ENCODE peak calls at places on chromosomes 6 and 20, in seven cellular contexts. Z, G, Q, C, A, M and X are unnamed samples.

GRCh38 chr20:58700121-58700780 is 7.7 kb downstream of the NPEPL1 start:
- DNase-seq in Z (no peak), G (no peak), Q (no peak), C (no peak), A (peak; percentile 12), M (no peak), X (no peak)

GRCh38 chr6:12149944-12150510 is 137.9 kb downstream of the HIVEP1 start:
- DNase-seq in Z (no peak), G (no peak), Q (no peak), C (no peak), A (no peak), M (no peak), X (no peak)

GRCh38 chr6:1607557-1608221 is 2.0 kb upstream of the FOXC1 start:
- DNase-seq in Z (no peak), G (no peak), Q (no peak), C (no peak), A (no peak), M (no peak), X (no peak)

GRCh38 chr20:33015114-33015491 is 7.6 kb downstream of the BPIFB2 start:
- DNase-seq in Z (no peak), G (no peak), Q (no peak), C (no peak), A (no peak), M (no peak), X (no peak)

GRCh38 chr6:149888659-149889058 is 9.3 kb downstream of the RAET1E start:
- DNase-seq in Z (peak; percentile 33), G (no peak), Q (no peak), C (peak; percentile 28), A (no peak), M (no peak), X (no peak)

GRCh38 chr6:12113190-12113578 is 101.1 kb downstream of the HIVEP1 start:
- DNase-seq in Z (no peak), G (no peak), Q (no peak), C (peak; percentile 93), A (no peak), M (no peak), X (no peak)

GRCh38 chr6:167499161-167499660 is 174.3 kb downstream of the TTLL2 start:
- DNase-seq in Z (no peak), G (no peak), Q (no peak), C (no peak), A (no peak), M (no peak), X (no peak)

GRCh38 chr6:89938014-89938413 is 43.7 kb downstream of the GJA10 start:
- DNase-seq in Z (no peak), G (no peak), Q (no peak), C (no peak), A (no peak), M (no peak), X (no peak)

GRCh38 chr6:170371588-170371987 is 65.0 kb downstream of the FAM120B start:
- DNase-seq in Z (no peak), G (no peak), Q (no peak), C (peak; percentile 5), A (no peak), M (peak; percentile 64), X (no peak)

GRCh38 chr6:16313732-16314131 is 75.3 kb downstream of the GMPR start:
- DNase-seq in Z (no peak), G (no peak), Q (no peak), C (no peak), A (no peak), M (no peak), X (no peak)

GRCh38 chr6:155110721-155111120 is 115.6 kb downstream of the TIAM2 start:
- DNase-seq in Z (no peak), G (no peak), Q (no peak), C (no peak), A (no peak), M (no peak), X (no peak)

GRCh38 chr6:72083976-72084375 is 197.6 kb downstream of the RIMS1 start:
- DNase-seq in Z (no peak), G (no peak), Q (no peak), C (no peak), A (no peak), M (no peak), X (no peak)

GRCh38 chr20:58716476-58717277 is 24.1 kb downstream of the NPEPL1 start:
- DNase-seq in Z (no peak), G (no peak), Q (no peak), C (no peak), A (peak; percentile 11), M (peak; percentile 40), X (no peak)

GRCh38 chr6:137832110-137832509 is 34.9 kb upstream of the TNFAIP3 start:
- DNase-seq in Z (peak; percentile 14), G (no peak), Q (no peak), C (peak; percentile 95), A (no peak), M (no peak), X (no peak)

GRCh38 chr20:53195882-53196610 is 223.9 kb downstream of the TSHZ2 start:
- DNase-seq in Z (no peak), G (no peak), Q (no peak), C (no peak), A (no peak), M (no peak), X (no peak)

GRCh38 chr6:84752118-84752850 is 12.1 kb downstream of the TBX18 start:
- DNase-seq in Z (peak; percentile 28), G (no peak), Q (no peak), C (peak; percentile 72), A (no peak), M (no peak), X (no peak)

GRCh38 chr6:167103041-167103816 is 19.7 kb upstream of the CCR6 start:
- DNase-seq in Z (no peak), G (no peak), Q (no peak), C (no peak), A (no peak), M (no peak), X (no peak)

GRCh38 chr6:75384116-75384515 is 99.5 kb upstream of the TMEM30A start:
- DNase-seq in Z (no peak), G (no peak), Q (no peak), C (no peak), A (no peak), M (no peak), X (no peak)

GRCh38 chr6:45727824-45728449 is 287.7 kb downstream of the CLIC5 start:
- DNase-seq in Z (no peak), G (no peak), Q (no peak), C (no peak), A (no peak), M (no peak), X (no peak)

GRCh38 chr20:57475388-57476072 is 49.4 kb downstream of the CTCFL start:
- DNase-seq in Z (no peak), G (peak; percentile 29), Q (no peak), C (no peak), A (no peak), M (no peak), X (no peak)

DNA sequence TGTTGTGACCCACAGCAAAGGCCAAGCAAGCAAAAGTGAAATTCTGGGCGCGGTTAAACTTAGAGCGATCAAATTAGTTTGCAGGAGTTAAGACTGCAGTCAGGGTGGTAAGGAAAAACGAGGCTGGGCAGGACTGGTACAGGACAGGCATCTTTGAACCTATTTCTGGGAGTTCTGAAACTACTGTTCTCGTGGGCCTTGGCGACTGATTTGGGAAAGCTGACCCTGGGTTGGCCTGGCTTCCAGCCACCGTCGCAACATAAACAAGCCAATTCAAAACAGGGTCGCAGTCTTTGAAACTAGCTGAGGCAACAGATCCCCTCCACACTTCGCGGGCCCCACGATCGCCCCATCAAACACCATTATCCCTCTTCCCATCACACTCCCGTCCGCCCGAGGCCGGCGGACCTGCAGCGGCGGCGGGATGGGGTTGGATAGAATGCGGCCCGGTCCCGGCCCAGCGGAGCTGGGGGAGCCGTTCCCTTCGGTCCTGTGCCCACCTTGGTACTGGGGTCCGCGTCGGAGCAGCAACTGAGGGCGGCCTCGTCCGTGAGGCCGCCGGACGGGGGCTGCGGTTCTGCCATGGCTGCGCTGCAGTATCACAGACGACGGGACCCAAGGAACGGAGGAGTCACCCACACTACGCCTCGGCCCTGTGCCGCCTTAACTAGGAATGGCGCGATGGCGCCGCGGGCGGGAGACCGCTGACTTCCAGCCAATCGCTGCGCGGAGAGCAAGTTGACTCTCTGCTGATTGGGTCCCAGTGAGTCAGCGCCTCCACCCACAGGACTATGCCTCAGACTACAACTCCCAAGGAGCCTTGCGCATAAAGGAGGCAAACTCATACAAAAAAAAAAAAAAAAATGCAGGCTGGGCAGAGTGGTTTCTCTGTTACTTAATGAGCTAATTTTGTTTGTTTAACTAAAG is at the start of gene GLO1:
- DNase-seq in Z (peak; percentile 96), G (peak; percentile 98), Q (peak; percentile 92), C (peak; percentile 99), A (peak; percentile 98), M (peak; percentile 98), X (peak; percentile 94)
- H3K4me3 ChIP-seq in Z (peak within 1 kb of the TSS; percentile 77), G (peak within 1 kb of the TSS; percentile 86), Q (peak within 1 kb of the TSS; percentile 68), C (peak within 1 kb of the TSS; percentile 67), A (peak within 1 kb of the TSS; percentile 81), M (peak within 1 kb of the TSS; percentile 87), X (peak within 1 kb of the TSS; percentile 88)

GRCh38 chr6:26233608-26234420 is 131.2 kb upstream of the BTN3A2 start:
- DNase-seq in Z (peak; percentile 74), G (no peak), Q (peak; percentile 58), C (peak; percentile 73), A (no peak), M (peak; percentile 71), X (peak; percentile 78)
- H3K4me3 ChIP-seq in Z (peak overlapping the region; percentile 56), G (peak overlapping the region; percentile 61), Q (peak overlapping the region; percentile 94), C (peak overlapping the region; percentile 52), A (peak overlapping the region; percentile 63), M (peak overlapping the region; percentile 97), X (peak overlapping the region; percentile 61)

DNA sequence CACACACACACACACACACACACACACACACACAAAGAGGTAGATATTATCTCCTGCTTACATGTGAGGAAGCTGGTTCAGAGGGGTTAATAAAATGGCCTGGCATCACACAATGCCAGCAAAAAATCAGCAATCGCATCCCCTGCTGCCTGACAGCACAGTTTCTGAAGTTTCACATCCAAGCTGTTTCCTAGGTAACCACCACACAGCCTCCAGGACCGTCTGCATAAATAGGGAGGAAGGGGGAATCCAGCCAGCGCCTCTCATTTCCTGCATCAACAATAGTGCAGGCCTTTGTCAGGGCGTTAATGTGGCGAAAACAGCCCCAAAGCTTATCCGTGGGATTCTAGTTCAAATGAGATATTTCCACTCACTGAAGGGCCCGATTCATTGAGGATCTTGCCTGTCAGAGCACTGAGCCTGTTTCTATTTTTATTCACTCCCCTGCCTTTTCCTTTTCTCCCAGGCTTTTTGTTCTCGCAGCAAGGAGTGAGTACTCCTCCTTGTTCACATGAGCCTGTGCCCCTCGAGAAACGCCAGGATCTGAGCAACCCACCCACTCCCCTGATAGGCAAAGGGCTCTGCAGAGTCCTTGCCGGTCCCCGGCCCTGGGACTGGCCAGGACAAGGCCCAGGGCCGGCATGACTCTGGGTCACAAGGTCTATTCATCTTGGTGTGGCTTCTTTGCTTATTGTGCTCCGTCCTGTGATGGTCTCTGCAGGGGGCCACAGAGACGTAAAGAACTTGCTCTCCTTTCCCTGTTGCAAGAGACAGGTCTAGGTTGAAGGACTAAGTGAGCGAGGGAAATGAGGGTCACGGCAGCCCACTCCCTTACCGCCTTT is 32.7 kb downstream of the TUBB2B start:
- DNase-seq in Z (no peak), G (no peak), Q (no peak), C (peak; percentile 37), A (no peak), M (peak; percentile 45), X (no peak)
- H3K4me3 ChIP-seq in Z (no peak overlapping the region), G (no peak overlapping the region), Q (no peak overlapping the region), C (no peak overlapping the region), A (no peak overlapping the region), M (peak overlapping the region; percentile 62), X (no peak overlapping the region)

GRCh38 chr6:125020385-125020784 is 58.1 kb downstream of the RNF217 start:
- DNase-seq in Z (no peak), G (no peak), Q (no peak), C (peak; percentile 61), A (no peak), M (no peak), X (no peak)
- H3K4me3 ChIP-seq in Z (no peak overlapping the region), G (no peak overlapping the region), Q (no peak overlapping the region), C (no peak overlapping the region), A (no peak overlapping the region), M (no peak overlapping the region), X (no peak overlapping the region)